ENCODE peak calls at places on chromosome 20, in five cellular contexts. N is GM23338, B is NB4, V is suprapubic skin, M is heart right ventricle. E is an unnamed sample.

GRCh38 chr20:57911512-57912226 is 201.9 kb upstream of the PMEPA1 start:
- DNase-seq in N (no peak), B (no peak), V (peak; percentile 30), M (no peak), E (no peak)

GRCh38 chr20:15342987-15343639 is 1005.7 kb upstream of the FLRT3 start:
- DNase-seq in N (no peak), B (no peak), V (no peak), M (no peak), E (no peak)

GRCh38 chr20:60034231-60035110 is 76.2 kb downstream of the CDH26 start:
- DNase-seq in N (no peak), B (no peak), V (no peak), M (peak; percentile 76), E (peak; percentile 8)

GRCh38 chr20:564195-564594 is 20.6 kb upstream of the CSNK2A1 start:
- DNase-seq in N (no peak), B (no peak), V (no peak), M (no peak), E (no peak)

GRCh38 chr20:19181552-19181951 is 30.9 kb upstream of the SLC24A3 start:
- DNase-seq in N (no peak), B (no peak), V (no peak), M (no peak), E (no peak)

GRCh38 chr20:12435254-12435653 is 517.6 kb downstream of the BTBD3 start:
- DNase-seq in N (no peak), B (no peak), V (no peak), M (no peak), E (no peak)

GRCh38 chr20:32479012-32479411 is 106.1 kb downstream of the NOL4L start:
- DNase-seq in N (no peak), B (no peak), V (no peak), M (no peak), E (no peak)

GRCh38 chr20:62977613-62978558 is 25.4 kb downstream of the SLC17A9 start:
- DNase-seq in N (no peak), B (peak; percentile 60), V (no peak), M (no peak), E (no peak)

GRCh38 chr20:41643504-41643938 is 25.3 kb upstream of the CHD6 start:
- DNase-seq in N (peak; percentile 14), B (peak; percentile 29), V (no peak), M (peak; percentile 13), E (peak; percentile 95)

GRCh38 chr20:34089655-34090324 is 22.3 kb downstream of the EIF2S2 start:
- DNase-seq in N (no peak), B (no peak), V (no peak), M (peak; percentile 58), E (peak; percentile 68)

GRCh38 chr20:32089637-32090330 is 19.7 kb upstream of the TM9SF4 start:
- DNase-seq in N (peak; percentile 91), B (no peak), V (no peak), M (no peak), E (no peak)

GRCh38 chr20:38755324-38755910 is 7.2 kb downstream of the ACTR5 start:
- DNase-seq in N (no peak), B (no peak), V (no peak), M (no peak), E (no peak)

GRCh38 chr20:17888044-17888443 is 80.5 kb downstream of the SNX5 start:
- DNase-seq in N (no peak), B (no peak), V (no peak), M (no peak), E (no peak)

GRCh38 chr20:15061061-15061430 is 723.6 kb upstream of the FLRT3 start:
- DNase-seq in N (no peak), B (no peak), V (no peak), M (no peak), E (no peak)

GRCh38 chr20:3781153-3781910 is at the start of gene SPEF1:
- DNase-seq in N (peak; percentile 99), B (peak; percentile 94), V (peak; percentile 89), M (peak; percentile 87), E (peak; percentile 75)
- H3K4me3 ChIP-seq in N (peak within 1 kb of the TSS; percentile 48), B (peak within 1 kb of the TSS; percentile 57), V (peak within 1 kb of the TSS; percentile 49), M (peak within 1 kb of the TSS; percentile 51), E (peak within 1 kb of the TSS; percentile 6)

GRCh38 chr20:46683939-46684750 is 5.1 kb downstream of the TP53RK start:
- DNase-seq in N (peak; percentile 92), B (no peak), V (peak; percentile 72), M (peak; percentile 38), E (peak; percentile 68)

GRCh38 chr20:46683620-46683938 is 5.7 kb downstream of the TP53RK start:
- DNase-seq in N (no peak), B (no peak), V (no peak), M (no peak), E (no peak)

GRCh38 chr20:46681032-46681854 is 8.0 kb downstream of the TP53RK start:
- DNase-seq in N (peak; percentile 88), B (peak; percentile 79), V (no peak), M (peak; percentile 40), E (peak; percentile 65)

GRCh38 chr20:46682063-46682821 is 7.0 kb downstream of the TP53RK start:
- DNase-seq in N (no peak), B (no peak), V (no peak), M (no peak), E (no peak)

DNA sequence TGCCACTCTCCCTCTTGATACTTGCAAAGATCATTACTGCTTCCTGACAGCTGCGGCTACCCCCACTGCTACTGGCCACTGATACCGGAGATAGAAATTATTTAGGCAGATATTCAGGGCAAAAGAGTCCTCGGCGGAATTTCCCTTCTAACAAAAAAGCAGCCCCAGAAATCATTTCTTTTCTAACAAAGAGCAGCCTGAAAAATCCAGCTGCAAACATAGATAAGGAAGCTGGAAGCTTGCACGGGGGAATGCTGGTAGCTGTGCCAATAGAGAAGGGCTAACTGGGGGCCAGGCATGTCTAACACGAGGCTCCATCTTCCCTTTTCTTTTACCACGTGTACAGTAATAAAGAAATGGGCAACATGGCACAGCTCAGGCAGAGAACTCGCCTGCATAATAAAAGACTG is 6.2 kb downstream of the TP53RK start:
- DNase-seq in N (no peak), B (no peak), V (no peak), M (no peak), E (no peak)
- H3K4me3 ChIP-seq in N (peak overlapping the region; percentile 61), B (no peak overlapping the region), V (peak overlapping the region; percentile 37), M (peak overlapping the region; percentile 37), E (no peak overlapping the region)

GRCh38 chr20:53281557-53282117 is 309.5 kb downstream of the TSHZ2 start:
- DNase-seq in N (peak; percentile 26), B (no peak), V (no peak), M (no peak), E (no peak)

GRCh38 chr20:53282217-53282955 is 310.2 kb downstream of the TSHZ2 start:
- DNase-seq in N (peak; percentile 64), B (no peak), V (no peak), M (no peak), E (no peak)

GRCh38 chr20:53284141-53285055 is 309.2 kb downstream of the ZNF217 start:
- DNase-seq in N (no peak), B (no peak), V (no peak), M (no peak), E (no peak)

GRCh38 chr20:53283597-53283996 is 310.0 kb downstream of the ZNF217 start:
- DNase-seq in N (no peak), B (no peak), V (no peak), M (no peak), E (no peak)

GRCh38 chr20:53283011-53283410 is 310.6 kb downstream of the ZNF217 start:
- DNase-seq in N (peak; percentile 24), B (no peak), V (no peak), M (no peak), E (no peak)
- H3K4me3 ChIP-seq in N (peak overlapping the region; percentile 18), B (no peak overlapping the region), V (no peak overlapping the region), M (no peak overlapping the region), E (no peak overlapping the region)

GRCh38 chr20:24840121-24840713 is 108.9 kb upstream of the CST7 start:
- DNase-seq in N (no peak), B (no peak), V (no peak), M (no peak), E (peak; percentile 30)
- H3K4me3 ChIP-seq in N (no peak overlapping the region), B (no peak overlapping the region), V (no peak overlapping the region), M (no peak overlapping the region), E (no peak overlapping the region)

DNA sequence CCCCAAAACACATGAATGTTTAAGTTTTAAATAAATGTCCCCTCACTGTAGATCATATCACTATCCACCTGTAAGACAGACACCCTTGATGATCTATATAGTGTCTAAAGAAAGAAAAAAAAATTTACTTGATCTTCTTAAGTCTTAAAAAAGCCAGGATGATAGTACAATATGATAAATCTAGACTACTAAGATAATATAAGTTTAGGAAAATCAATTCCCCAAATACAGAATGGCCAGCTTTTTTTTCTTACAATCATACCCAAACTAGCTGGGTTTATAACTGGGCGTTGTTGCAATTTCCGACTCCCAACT is 14.4 kb downstream of the ZNF217 start:
- DNase-seq in N (no peak), B (no peak), V (no peak), M (no peak), E (no peak)
- H3K4me3 ChIP-seq in N (no peak overlapping the region), B (peak overlapping the region; percentile 45), V (peak overlapping the region; percentile 19), M (no peak overlapping the region), E (no peak overlapping the region)

GRCh38 chr20:22581437-22582385 is 2.7 kb downstream of the FOXA2 start:
- DNase-seq in N (peak; percentile 47), B (no peak), V (no peak), M (no peak), E (no peak)
- H3K4me3 ChIP-seq in N (peak overlapping the region; percentile 49), B (no peak overlapping the region), V (no peak overlapping the region), M (no peak overlapping the region), E (no peak overlapping the region)

E was measured in thyroid gland.